ENCODE peak calls at places on chromosomes 7 and 10, in six cellular contexts. Z is heart left ventricle, A is tibial artery, C is OCI-LY7, U is Panc1, X is breast epithelium. P is an unnamed sample.

GRCh38 chr7:22814261-22815208 is 8.1 kb downstream of the TOMM7 start:
- DNase-seq in Z (no peak), A (no peak), C (no peak), U (no peak), X (no peak), P (no peak)

GRCh38 chr10:130555411-130555750 is 419.2 kb downstream of the GLRX3 start:
- DNase-seq in Z (no peak), A (no peak), C (no peak), U (no peak), X (no peak), P (no peak)

GRCh38 chr7:55147736-55148135 is 128.9 kb downstream of the EGFR start:
- DNase-seq in Z (no peak), A (no peak), C (no peak), U (no peak), X (no peak), P (no peak)

GRCh38 chr7:87414400-87415188 is 60.9 kb downstream of the ABCB4 start:
- DNase-seq in Z (no peak), A (no peak), C (no peak), U (no peak), X (no peak), P (no peak)

GRCh38 chr7:74277636-74278035 is 11.6 kb upstream of the CLIP2 start:
- DNase-seq in Z (no peak), A (no peak), C (no peak), U (no peak), X (no peak), P (no peak)

GRCh38 chr10:130686680-130687300 is 550.6 kb downstream of the GLRX3 start:
- DNase-seq in Z (no peak), A (no peak), C (no peak), U (no peak), X (no peak), P (no peak)

GRCh38 chr7:93558705-93559614 is 15.6 kb downstream of the CALCR start:
- DNase-seq in Z (no peak), A (no peak), C (no peak), U (no peak), X (no peak), P (no peak)

GRCh38 chr7:13169356-13169755 is 481.9 kb downstream of the ARL4A start:
- DNase-seq in Z (no peak), A (no peak), C (no peak), U (no peak), X (no peak), P (no peak)

GRCh38 chr7:155598810-155599210 is 45.7 kb upstream of the RBM33 start:
- DNase-seq in Z (peak; percentile 67), A (peak; percentile 85), C (peak; percentile 83), U (peak; percentile 69), X (peak; percentile 74), P (peak; percentile 78)

GRCh38 chr7:114478384-114478783 is 63.8 kb downstream of the FOXP2 start:
- DNase-seq in Z (no peak), A (no peak), C (no peak), U (no peak), X (no peak), P (no peak)

GRCh38 chr7:80078159-80078731 is 56.4 kb upstream of the GNAI1 start:
- DNase-seq in Z (no peak), A (no peak), C (no peak), U (no peak), X (no peak), P (no peak)

GRCh38 chr10:70575486-70575873 is 27.1 kb downstream of the PRF1 start:
- DNase-seq in Z (no peak), A (no peak), C (no peak), U (no peak), X (no peak), P (peak; percentile 47)

GRCh38 chr10:78231930-78232329 is 198.3 kb downstream of the RPS24 start:
- DNase-seq in Z (no peak), A (no peak), C (no peak), U (no peak), X (no peak), P (no peak)

GRCh38 chr7:42070068-42070467 is 166.9 kb downstream of the GLI3 start:
- DNase-seq in Z (no peak), A (no peak), C (no peak), U (no peak), X (no peak), P (no peak)

GRCh38 chr10:101564490-101564991 is 23.5 kb downstream of the POLL start:
- DNase-seq in Z (no peak), A (no peak), C (no peak), U (no peak), X (peak; percentile 25), P (peak; percentile 31)

GRCh38 chr10:103636996-103637395 is 143.5 kb downstream of the NEURL1 start:
- DNase-seq in Z (no peak), A (no peak), C (no peak), U (no peak), X (no peak), P (no peak)

GRCh38 chr10:75400163-75400768 is 1.3 kb downstream of the ZNF503 start:
- DNase-seq in Z (no peak), A (no peak), C (no peak), U (no peak), X (peak; percentile 55), P (no peak)

GRCh38 chr10:6151087-6151977 is 51.4 kb upstream of the PFKFB3 start:
- DNase-seq in Z (peak; percentile 63), A (peak; percentile 77), C (peak; percentile 76), U (no peak), X (no peak), P (no peak)
- H3K27ac ChIP-seq in Z (peak overlapping the region; percentile 42), A (peak overlapping the region; percentile 25), C (peak overlapping the region; percentile 40), U (no peak overlapping the region), X (peak overlapping the region; percentile 13), P (no peak overlapping the region)

DNA sequence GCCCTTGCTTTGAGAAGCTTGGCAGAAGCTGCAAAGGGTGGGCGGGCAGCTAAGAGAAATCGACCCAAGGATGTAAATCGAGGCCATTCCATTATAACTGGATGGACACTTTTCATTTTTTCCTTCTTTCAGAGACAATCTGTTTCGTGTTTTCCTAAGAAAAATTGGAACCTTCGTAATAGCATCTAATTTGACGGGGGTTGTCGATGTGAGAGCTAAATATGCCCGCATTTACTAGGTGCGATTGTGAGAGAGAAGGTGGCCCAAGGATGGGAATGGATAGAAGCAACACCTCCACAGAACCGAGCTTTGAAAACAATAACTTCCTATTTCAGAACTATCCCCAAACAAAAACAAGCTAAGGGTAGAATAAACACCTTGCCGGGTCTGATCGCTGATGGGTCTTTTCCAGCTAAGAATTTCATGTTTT is 848 bp upstream of the HOXA4 start:
- DNase-seq in Z (no peak), A (no peak), C (no peak), U (no peak), X (no peak), P (no peak)
- H3K4me3 ChIP-seq in Z (peak overlapping the region; percentile 50), A (peak overlapping the region; percentile 75), C (peak overlapping the region; percentile 76), U (no peak overlapping the region), X (peak overlapping the region; percentile 90), P (peak overlapping the region; percentile 16)

GRCh38 chr7:105001652-105002184 is 12.3 kb upstream of the KMT2E start:
- DNase-seq in Z (no peak), A (no peak), C (no peak), U (no peak), X (no peak), P (no peak)

GRCh38 chr7:105000190-105000589 is 13.8 kb upstream of the KMT2E start:
- DNase-seq in Z (no peak), A (no peak), C (no peak), U (no peak), X (no peak), P (no peak)

GRCh38 chr7:105000927-105001336 is 13.1 kb upstream of the KMT2E start:
- DNase-seq in Z (no peak), A (no peak), C (no peak), U (no peak), X (no peak), P (no peak)

GRCh38 chr7:104993217-104993857 is 20.7 kb upstream of the KMT2E start:
- DNase-seq in Z (no peak), A (no peak), C (no peak), U (no peak), X (no peak), P (no peak)

GRCh38 chr7:104998040-104998752 is 15.8 kb upstream of the KMT2E start:
- DNase-seq in Z (no peak), A (no peak), C (no peak), U (no peak), X (no peak), P (no peak)
- H3K4me1 ChIP-seq in Z (peaks cover 100% of the 10 kb centered on the region), A (peaks cover 84% of the 10 kb centered on the region), C (peaks cover 21% of the 10 kb centered on the region), U (peaks cover 44% of the 10 kb centered on the region), X (peaks cover 18% of the 10 kb centered on the region), P (peaks cover 14% of the 10 kb centered on the region)

DNA sequence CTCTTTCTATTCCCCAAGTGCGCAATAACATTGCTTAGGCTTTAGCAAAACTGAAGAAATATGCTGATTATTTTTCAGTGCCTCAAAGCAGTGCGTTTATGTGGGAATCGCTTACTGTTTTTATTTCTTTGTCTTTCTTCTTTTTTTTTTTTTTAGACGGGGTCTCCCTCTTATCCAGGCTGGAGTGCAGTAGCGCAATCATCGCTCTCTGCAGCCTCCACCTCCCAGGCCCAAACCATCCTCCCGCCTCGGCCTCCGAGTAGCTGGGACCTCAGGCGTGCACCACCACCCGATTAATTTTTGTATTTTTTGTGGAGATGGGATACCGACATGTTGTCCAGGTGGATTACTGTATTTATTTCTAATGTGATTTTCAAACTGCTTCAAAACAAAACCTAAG is 1.2 kb downstream of the DENND10 start:
- DNase-seq in Z (no peak), A (no peak), C (no peak), U (no peak), X (no peak), P (no peak)
- H3K27ac ChIP-seq in Z (no peak overlapping the region), A (no peak overlapping the region), C (no peak overlapping the region), U (peak overlapping the region; percentile 78), X (no peak overlapping the region), P (no peak overlapping the region)

GRCh38 chr10:74063256-74063655 is 65.3 kb downstream of the VCL start:
- DNase-seq in Z (no peak), A (no peak), C (no peak), U (no peak), X (no peak), P (no peak)

GRCh38 chr10:74055383-74056065 is 57.6 kb downstream of the VCL start:
- DNase-seq in Z (no peak), A (no peak), C (no peak), U (no peak), X (no peak), P (no peak)

GRCh38 chr10:74058658-74059057 is 60.7 kb downstream of the VCL start:
- DNase-seq in Z (no peak), A (no peak), C (peak; percentile 73), U (no peak), X (no peak), P (no peak)

GRCh38 chr10:74056081-74056818 is 58.3 kb downstream of the VCL start:
- DNase-seq in Z (no peak), A (no peak), C (no peak), U (peak; percentile 59), X (no peak), P (no peak)

DNA sequence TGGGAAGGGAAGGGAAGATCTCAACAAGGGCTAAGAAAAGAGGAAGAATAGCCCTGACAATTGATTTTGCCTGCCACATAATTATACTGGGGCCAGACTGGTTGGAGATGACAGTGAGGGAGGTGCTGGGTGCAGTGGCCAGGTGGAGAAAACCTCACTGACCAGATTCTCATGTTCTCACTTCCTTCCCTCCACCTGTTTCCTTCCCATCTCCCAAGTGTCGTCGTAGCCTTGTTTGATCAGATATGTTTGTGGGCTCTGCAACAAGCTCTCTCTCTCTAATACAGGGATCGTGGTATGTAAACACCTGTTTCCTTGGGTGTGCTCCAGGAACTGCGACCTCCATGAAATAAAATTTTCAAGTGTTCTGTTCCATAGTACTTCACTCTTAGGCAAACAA is 60.2 kb downstream of the VCL start:
- DNase-seq in Z (no peak), A (no peak), C (peak; percentile 29), U (no peak), X (no peak), P (no peak)
- H3K4me3 ChIP-seq in Z (no peak overlapping the region), A (no peak overlapping the region), C (no peak overlapping the region), U (no peak overlapping the region), X (no peak overlapping the region), P (no peak overlapping the region)

GRCh38 chr7:127940365-127941160 is 90.7 kb downstream of the LRRC4 start:
- DNase-seq in Z (no peak), A (no peak), C (no peak), U (no peak), X (no peak), P (no peak)
- H3K4me1 ChIP-seq in Z (peaks cover 24% of the 10 kb centered on the region), A (no peaks in the 10 kb centered on the region), C (peaks cover 3% of the 10 kb centered on the region), U (no peaks in the 10 kb centered on the region), X (no peaks in the 10 kb centered on the region), P (no peaks in the 10 kb centered on the region)